ENCODE peak calls at places on chromosome 13, in six cellular contexts. One of them, this sample, is unnamed.

GRCh38 chr13:52785721-52786120 is 46.1 kb upstream of the CNMD start:
- DNase-seq in hypothalamus: no peak
- DNase-seq in activated CD4-positive, alpha-beta T cell treated with anti-CD3 and anti-CD28 coated beads, Interleukin-2, amount 50 U/mL, for 24 hours: no peak
- DNase-seq in G401: no peak
- DNase-seq in AG10803: no peak
- DNase-seq in activated CD8-positive, alpha-beta T cell treated with anti-CD3 and anti-CD28 coated beads, Interleukin-2, amount 10 ng/mL, durations not matched to agents 7 days and 5 days: no peak
- DNase-seq in this sample: no peak

GRCh38 chr13:79297128-79297527 is 108.9 kb downstream of the RBM26 start:
- DNase-seq in hypothalamus: no peak
- DNase-seq in activated CD4-positive, alpha-beta T cell treated with anti-CD3 and anti-CD28 coated beads, Interleukin-2, amount 50 U/mL, for 24 hours: no peak
- DNase-seq in G401: no peak
- DNase-seq in AG10803: no peak
- DNase-seq in activated CD8-positive, alpha-beta T cell treated with anti-CD3 and anti-CD28 coated beads, Interleukin-2, amount 10 ng/mL, durations not matched to agents 7 days and 5 days: no peak
- DNase-seq in this sample: no peak

GRCh38 chr13:93771782-93772181 is 545.2 kb downstream of the GPC6 start:
- DNase-seq in hypothalamus: no peak
- DNase-seq in activated CD4-positive, alpha-beta T cell treated with anti-CD3 and anti-CD28 coated beads, Interleukin-2, amount 50 U/mL, for 24 hours: no peak
- DNase-seq in G401: no peak
- DNase-seq in AG10803: no peak
- DNase-seq in activated CD8-positive, alpha-beta T cell treated with anti-CD3 and anti-CD28 coated beads, Interleukin-2, amount 10 ng/mL, durations not matched to agents 7 days and 5 days: no peak
- DNase-seq in this sample: no peak

GRCh38 chr13:110318920-110319319 is 11.8 kb downstream of the COL4A2 start:
- DNase-seq in hypothalamus: no peak
- DNase-seq in activated CD4-positive, alpha-beta T cell treated with anti-CD3 and anti-CD28 coated beads, Interleukin-2, amount 50 U/mL, for 24 hours: no peak
- DNase-seq in G401: no peak
- DNase-seq in AG10803: no peak
- DNase-seq in activated CD8-positive, alpha-beta T cell treated with anti-CD3 and anti-CD28 coated beads, Interleukin-2, amount 10 ng/mL, durations not matched to agents 7 days and 5 days: no peak
- DNase-seq in this sample: no peak

GRCh38 chr13:110356362-110356761 is 49.3 kb downstream of the COL4A2 start:
- DNase-seq in hypothalamus: no peak
- DNase-seq in activated CD4-positive, alpha-beta T cell treated with anti-CD3 and anti-CD28 coated beads, Interleukin-2, amount 50 U/mL, for 24 hours: no peak
- DNase-seq in G401: no peak
- DNase-seq in AG10803: peak; percentile 55
- DNase-seq in activated CD8-positive, alpha-beta T cell treated with anti-CD3 and anti-CD28 coated beads, Interleukin-2, amount 10 ng/mL, durations not matched to agents 7 days and 5 days: no peak
- DNase-seq in this sample: no peak

GRCh38 chr13:49368688-49369087 is 75.2 kb downstream of the CAB39L start:
- DNase-seq in hypothalamus: no peak
- DNase-seq in activated CD4-positive, alpha-beta T cell treated with anti-CD3 and anti-CD28 coated beads, Interleukin-2, amount 50 U/mL, for 24 hours: no peak
- DNase-seq in G401: no peak
- DNase-seq in AG10803: no peak
- DNase-seq in activated CD8-positive, alpha-beta T cell treated with anti-CD3 and anti-CD28 coated beads, Interleukin-2, amount 10 ng/mL, durations not matched to agents 7 days and 5 days: no peak
- DNase-seq in this sample: no peak

GRCh38 chr13:50222569-50223332 is 207.5 kb downstream of the KCNRG start:
- DNase-seq in hypothalamus: peak; percentile 24
- DNase-seq in activated CD4-positive, alpha-beta T cell treated with anti-CD3 and anti-CD28 coated beads, Interleukin-2, amount 50 U/mL, for 24 hours: no peak
- DNase-seq in G401: peak; percentile 14
- DNase-seq in AG10803: peak; percentile 95
- DNase-seq in activated CD8-positive, alpha-beta T cell treated with anti-CD3 and anti-CD28 coated beads, Interleukin-2, amount 10 ng/mL, durations not matched to agents 7 days and 5 days: no peak
- DNase-seq in this sample: no peak

GRCh38 chr13:50911051-50911690 is 1.6 kb downstream of the RNASEH2B start:
- DNase-seq in hypothalamus: no peak
- DNase-seq in activated CD4-positive, alpha-beta T cell treated with anti-CD3 and anti-CD28 coated beads, Interleukin-2, amount 50 U/mL, for 24 hours: no peak
- DNase-seq in G401: peak; percentile 11
- DNase-seq in AG10803: peak; percentile 12
- DNase-seq in activated CD8-positive, alpha-beta T cell treated with anti-CD3 and anti-CD28 coated beads, Interleukin-2, amount 10 ng/mL, durations not matched to agents 7 days and 5 days: no peak
- DNase-seq in this sample: no peak

GRCh38 chr13:36148436-36148835 is 17.3 kb upstream of the DCLK1 start:
- DNase-seq in hypothalamus: no peak
- DNase-seq in activated CD4-positive, alpha-beta T cell treated with anti-CD3 and anti-CD28 coated beads, Interleukin-2, amount 50 U/mL, for 24 hours: no peak
- DNase-seq in G401: no peak
- DNase-seq in AG10803: no peak
- DNase-seq in activated CD8-positive, alpha-beta T cell treated with anti-CD3 and anti-CD28 coated beads, Interleukin-2, amount 10 ng/mL, durations not matched to agents 7 days and 5 days: no peak
- DNase-seq in this sample: no peak

GRCh38 chr13:20451397-20451796 is 74.3 kb downstream of the CRYL1 start:
- DNase-seq in hypothalamus: no peak
- DNase-seq in activated CD4-positive, alpha-beta T cell treated with anti-CD3 and anti-CD28 coated beads, Interleukin-2, amount 50 U/mL, for 24 hours: no peak
- DNase-seq in G401: no peak
- DNase-seq in AG10803: no peak
- DNase-seq in activated CD8-positive, alpha-beta T cell treated with anti-CD3 and anti-CD28 coated beads, Interleukin-2, amount 10 ng/mL, durations not matched to agents 7 days and 5 days: no peak
- DNase-seq in this sample: no peak

GRCh38 chr13:27038323-27038722 is 133.3 kb downstream of the USP12 start:
- DNase-seq in hypothalamus: no peak
- DNase-seq in activated CD4-positive, alpha-beta T cell treated with anti-CD3 and anti-CD28 coated beads, Interleukin-2, amount 50 U/mL, for 24 hours: no peak
- DNase-seq in G401: no peak
- DNase-seq in AG10803: peak; percentile 74
- DNase-seq in activated CD8-positive, alpha-beta T cell treated with anti-CD3 and anti-CD28 coated beads, Interleukin-2, amount 10 ng/mL, durations not matched to agents 7 days and 5 days: no peak
- DNase-seq in this sample: peak; percentile 34

GRCh38 chr13:44307255-44307654 is 66.4 kb upstream of the SERP2 start:
- DNase-seq in hypothalamus: no peak
- DNase-seq in activated CD4-positive, alpha-beta T cell treated with anti-CD3 and anti-CD28 coated beads, Interleukin-2, amount 50 U/mL, for 24 hours: no peak
- DNase-seq in G401: no peak
- DNase-seq in AG10803: no peak
- DNase-seq in activated CD8-positive, alpha-beta T cell treated with anti-CD3 and anti-CD28 coated beads, Interleukin-2, amount 10 ng/mL, durations not matched to agents 7 days and 5 days: no peak
- DNase-seq in this sample: no peak

GRCh38 chr13:40442826-40443225 is 223.6 kb downstream of the FOXO1 start:
- DNase-seq in hypothalamus: no peak
- DNase-seq in activated CD4-positive, alpha-beta T cell treated with anti-CD3 and anti-CD28 coated beads, Interleukin-2, amount 50 U/mL, for 24 hours: no peak
- DNase-seq in G401: no peak
- DNase-seq in AG10803: no peak
- DNase-seq in activated CD8-positive, alpha-beta T cell treated with anti-CD3 and anti-CD28 coated beads, Interleukin-2, amount 10 ng/mL, durations not matched to agents 7 days and 5 days: no peak
- DNase-seq in this sample: no peak

GRCh38 chr13:38385152-38385891 is 35.7 kb downstream of the UFM1 start:
- DNase-seq in hypothalamus: no peak
- DNase-seq in activated CD4-positive, alpha-beta T cell treated with anti-CD3 and anti-CD28 coated beads, Interleukin-2, amount 50 U/mL, for 24 hours: no peak
- DNase-seq in G401: no peak
- DNase-seq in AG10803: peak; percentile 42
- DNase-seq in activated CD8-positive, alpha-beta T cell treated with anti-CD3 and anti-CD28 coated beads, Interleukin-2, amount 10 ng/mL, durations not matched to agents 7 days and 5 days: no peak
- DNase-seq in this sample: no peak

GRCh38 chr13:27533155-27533643 is 82.8 kb upstream of the MTIF3 start:
- DNase-seq in hypothalamus: peak; percentile 62
- DNase-seq in activated CD4-positive, alpha-beta T cell treated with anti-CD3 and anti-CD28 coated beads, Interleukin-2, amount 50 U/mL, for 24 hours: peak; percentile 18
- DNase-seq in G401: peak; percentile 83
- DNase-seq in AG10803: peak; percentile 71
- DNase-seq in activated CD8-positive, alpha-beta T cell treated with anti-CD3 and anti-CD28 coated beads, Interleukin-2, amount 10 ng/mL, durations not matched to agents 7 days and 5 days: peak; percentile 61
- DNase-seq in this sample: peak; percentile 14

GRCh38 chr13:33014291-33014690 is 1.9 kb upstream of the KL start:
- DNase-seq in hypothalamus: no peak
- DNase-seq in activated CD4-positive, alpha-beta T cell treated with anti-CD3 and anti-CD28 coated beads, Interleukin-2, amount 50 U/mL, for 24 hours: no peak
- DNase-seq in G401: no peak
- DNase-seq in AG10803: no peak
- DNase-seq in activated CD8-positive, alpha-beta T cell treated with anti-CD3 and anti-CD28 coated beads, Interleukin-2, amount 10 ng/mL, durations not matched to agents 7 days and 5 days: no peak
- DNase-seq in this sample: no peak

GRCh38 chr13:86282450-86282849 is 483.2 kb upstream of the SLITRK6 start:
- DNase-seq in hypothalamus: no peak
- DNase-seq in activated CD4-positive, alpha-beta T cell treated with anti-CD3 and anti-CD28 coated beads, Interleukin-2, amount 50 U/mL, for 24 hours: no peak
- DNase-seq in G401: no peak
- DNase-seq in AG10803: no peak
- DNase-seq in activated CD8-positive, alpha-beta T cell treated with anti-CD3 and anti-CD28 coated beads, Interleukin-2, amount 10 ng/mL, durations not matched to agents 7 days and 5 days: no peak
- DNase-seq in this sample: peak; percentile 44

GRCh38 chr13:64553411-64554129 is 2676.6 kb downstream of the PCDH9 start:
- DNase-seq in hypothalamus: no peak
- DNase-seq in activated CD4-positive, alpha-beta T cell treated with anti-CD3 and anti-CD28 coated beads, Interleukin-2, amount 50 U/mL, for 24 hours: no peak
- DNase-seq in G401: no peak
- DNase-seq in AG10803: peak; percentile 51
- DNase-seq in activated CD8-positive, alpha-beta T cell treated with anti-CD3 and anti-CD28 coated beads, Interleukin-2, amount 10 ng/mL, durations not matched to agents 7 days and 5 days: no peak
- DNase-seq in this sample: no peak

GRCh38 chr13:69641773-69642172 is 465.9 kb upstream of the ATXN8OS start:
- DNase-seq in hypothalamus: no peak
- DNase-seq in activated CD4-positive, alpha-beta T cell treated with anti-CD3 and anti-CD28 coated beads, Interleukin-2, amount 50 U/mL, for 24 hours: no peak
- DNase-seq in G401: no peak
- DNase-seq in AG10803: no peak
- DNase-seq in activated CD8-positive, alpha-beta T cell treated with anti-CD3 and anti-CD28 coated beads, Interleukin-2, amount 10 ng/mL, durations not matched to agents 7 days and 5 days: no peak
- DNase-seq in this sample: no peak

This sample was measured in glomerular endothelial cell.